ENCODE peak calls at places on chromosome 19, in seven cellular contexts. One of them, this sample, is unnamed.

GRCh38 chr19:27935669-27936068 is 1277.3 kb downstream of the UQCRFS1 start:
- DNase-seq in AG04450: no peak
- DNase-seq in GM23248: no peak
- DNase-seq in fibroblast of lung: no peak
- DNase-seq in transverse colon: no peak
- DNase-seq in mammary epithelial cell: no peak
- DNase-seq in right lobe of liver: no peak
- DNase-seq in this sample: no peak

GRCh38 chr19:47019431-47020041 is at the start of gene NPAS1:
- DNase-seq in AG04450: no peak
- DNase-seq in GM23248: peak; percentile 60
- DNase-seq in fibroblast of lung: no peak
- DNase-seq in transverse colon: no peak
- DNase-seq in mammary epithelial cell: no peak
- DNase-seq in right lobe of liver: no peak
- DNase-seq in this sample: no peak

GRCh38 chr19:6048808-6049405 is 61.4 kb downstream of the RFX2 start:
- DNase-seq in AG04450: no peak
- DNase-seq in GM23248: peak; percentile 86
- DNase-seq in fibroblast of lung: peak; percentile 44
- DNase-seq in transverse colon: peak; percentile 83
- DNase-seq in mammary epithelial cell: peak; percentile 65
- DNase-seq in right lobe of liver: peak; percentile 74
- DNase-seq in this sample: peak; percentile 80

GRCh38 chr19:35345671-35346111 is 2.0 kb upstream of the FFAR1 start:
- DNase-seq in AG04450: no peak
- DNase-seq in GM23248: no peak
- DNase-seq in fibroblast of lung: no peak
- DNase-seq in transverse colon: no peak
- DNase-seq in mammary epithelial cell: no peak
- DNase-seq in right lobe of liver: peak; percentile 39
- DNase-seq in this sample: peak; percentile 6

GRCh38 chr19:53102186-53102585 is 1.0 kb downstream of the ZNF160 start:
- DNase-seq in AG04450: no peak
- DNase-seq in GM23248: peak; percentile 16
- DNase-seq in fibroblast of lung: no peak
- DNase-seq in transverse colon: no peak
- DNase-seq in mammary epithelial cell: no peak
- DNase-seq in right lobe of liver: no peak
- DNase-seq in this sample: no peak

GRCh38 chr19:30304540-30304939 is 67.6 kb upstream of the ZNF536 start:
- DNase-seq in AG04450: no peak
- DNase-seq in GM23248: no peak
- DNase-seq in fibroblast of lung: no peak
- DNase-seq in transverse colon: no peak
- DNase-seq in mammary epithelial cell: no peak
- DNase-seq in right lobe of liver: no peak
- DNase-seq in this sample: no peak

GRCh38 chr19:46753420-46754155 is 7.3 kb upstream of the STRN4 start:
- DNase-seq in AG04450: no peak
- DNase-seq in GM23248: peak; percentile 59
- DNase-seq in fibroblast of lung: no peak
- DNase-seq in transverse colon: peak; percentile 78
- DNase-seq in mammary epithelial cell: peak; percentile 29
- DNase-seq in right lobe of liver: no peak
- DNase-seq in this sample: peak; percentile 71

GRCh38 chr19:58513694-58514563 is 2.1 kb upstream of the SLC27A5 start:
- DNase-seq in AG04450: no peak
- DNase-seq in GM23248: peak; percentile 85
- DNase-seq in fibroblast of lung: peak; percentile 79
- DNase-seq in transverse colon: peak; percentile 94
- DNase-seq in mammary epithelial cell: peak; percentile 44
- DNase-seq in right lobe of liver: peak; percentile 94
- DNase-seq in this sample: peak; percentile 91

GRCh38 chr19:52734340-52734892 is 428 bp downstream of the ZNF611 start:
- DNase-seq in AG04450: no peak
- DNase-seq in GM23248: peak; percentile 57
- DNase-seq in fibroblast of lung: peak; percentile 22
- DNase-seq in transverse colon: peak; percentile 15
- DNase-seq in mammary epithelial cell: peak; percentile 5
- DNase-seq in right lobe of liver: peak; percentile 57
- DNase-seq in this sample: no peak

GRCh38 chr19:44111910-44112463 is 1.2 kb upstream of the ZNF225 start:
- DNase-seq in AG04450: peak; percentile 67
- DNase-seq in GM23248: peak; percentile 90
- DNase-seq in fibroblast of lung: peak; percentile 94
- DNase-seq in transverse colon: no peak
- DNase-seq in mammary epithelial cell: peak; percentile 81
- DNase-seq in right lobe of liver: no peak
- DNase-seq in this sample: no peak

GRCh38 chr19:45477216-45477615 is 9.4 kb downstream of the FOSB start:
- DNase-seq in AG04450: no peak
- DNase-seq in GM23248: peak; percentile 17
- DNase-seq in fibroblast of lung: no peak
- DNase-seq in transverse colon: no peak
- DNase-seq in mammary epithelial cell: no peak
- DNase-seq in right lobe of liver: no peak
- DNase-seq in this sample: no peak

GRCh38 chr19:34082289-34083077 is 89.8 kb upstream of the LSM14A start:
- DNase-seq in AG04450: no peak
- DNase-seq in GM23248: peak; percentile 7
- DNase-seq in fibroblast of lung: no peak
- DNase-seq in transverse colon: no peak
- DNase-seq in mammary epithelial cell: no peak
- DNase-seq in right lobe of liver: no peak
- DNase-seq in this sample: no peak
- H3K4me3 ChIP-seq in AG04450: no peak overlapping the region
- H3K4me3 ChIP-seq in GM23248: no peak overlapping the region
- H3K4me3 ChIP-seq in fibroblast of lung: no peak overlapping the region
- H3K4me3 ChIP-seq in transverse colon: no peak overlapping the region
- H3K4me3 ChIP-seq in mammary epithelial cell: no peak overlapping the region
- H3K4me3 ChIP-seq in right lobe of liver: no peak overlapping the region
- H3K4me3 ChIP-seq in this sample: no peak overlapping the region

GRCh38 chr19:41174297-41174928 is 18.6 kb upstream of the CYP2S1 start:
- DNase-seq in AG04450: no peak
- DNase-seq in GM23248: no peak
- DNase-seq in fibroblast of lung: no peak
- DNase-seq in transverse colon: peak; percentile 75
- DNase-seq in mammary epithelial cell: no peak
- DNase-seq in right lobe of liver: no peak
- DNase-seq in this sample: no peak
- H3K4me3 ChIP-seq in AG04450: no peak overlapping the region
- H3K4me3 ChIP-seq in GM23248: no peak overlapping the region
- H3K4me3 ChIP-seq in fibroblast of lung: no peak overlapping the region
- H3K4me3 ChIP-seq in transverse colon: no peak overlapping the region
- H3K4me3 ChIP-seq in mammary epithelial cell: no peak overlapping the region
- H3K4me3 ChIP-seq in right lobe of liver: no peak overlapping the region
- H3K4me3 ChIP-seq in this sample: no peak overlapping the region

GRCh38 chr19:641702-642101 is 2.0 kb downstream of the FGF22 start:
- DNase-seq in AG04450: no peak
- DNase-seq in GM23248: no peak
- DNase-seq in fibroblast of lung: no peak
- DNase-seq in transverse colon: no peak
- DNase-seq in mammary epithelial cell: no peak
- DNase-seq in right lobe of liver: no peak
- DNase-seq in this sample: no peak

GRCh38 chr19:640606-641170 is 1.0 kb downstream of the FGF22 start:
- DNase-seq in AG04450: no peak
- DNase-seq in GM23248: no peak
- DNase-seq in fibroblast of lung: no peak
- DNase-seq in transverse colon: no peak
- DNase-seq in mammary epithelial cell: no peak
- DNase-seq in right lobe of liver: no peak
- DNase-seq in this sample: no peak

GRCh38 chr19:639251-640155 is at the start of gene FGF22:
- DNase-seq in AG04450: peak; percentile 30
- DNase-seq in GM23248: peak; percentile 96
- DNase-seq in fibroblast of lung: peak; percentile 81
- DNase-seq in transverse colon: peak; percentile 97
- DNase-seq in mammary epithelial cell: peak; percentile 88
- DNase-seq in right lobe of liver: peak; percentile 92
- DNase-seq in this sample: peak; percentile 94

GRCh38 chr19:638901-639250 is 803 bp upstream of the FGF22 start:
- DNase-seq in AG04450: no peak
- DNase-seq in GM23248: no peak
- DNase-seq in fibroblast of lung: no peak
- DNase-seq in transverse colon: no peak
- DNase-seq in mammary epithelial cell: no peak
- DNase-seq in right lobe of liver: no peak
- DNase-seq in this sample: no peak

GRCh38 chr19:640156-640548 is 473 bp downstream of the FGF22 start:
- DNase-seq in AG04450: no peak
- DNase-seq in GM23248: no peak
- DNase-seq in fibroblast of lung: no peak
- DNase-seq in transverse colon: no peak
- DNase-seq in mammary epithelial cell: no peak
- DNase-seq in right lobe of liver: no peak
- DNase-seq in this sample: no peak
- H3K4me3 ChIP-seq in AG04450: peak overlapping the region; percentile 48
- H3K4me3 ChIP-seq in GM23248: peak overlapping the region; percentile 61
- H3K4me3 ChIP-seq in fibroblast of lung: peak overlapping the region; percentile 34
- H3K4me3 ChIP-seq in transverse colon: peak overlapping the region; percentile 52
- H3K4me3 ChIP-seq in mammary epithelial cell: no peak overlapping the region
- H3K4me3 ChIP-seq in right lobe of liver: no peak overlapping the region
- H3K4me3 ChIP-seq in this sample: no peak overlapping the region

GRCh38 chr19:11172576-11172975 is 17.0 kb upstream of the SPC24 start:
- DNase-seq in AG04450: no peak
- DNase-seq in GM23248: no peak
- DNase-seq in fibroblast of lung: no peak
- DNase-seq in transverse colon: no peak
- DNase-seq in mammary epithelial cell: no peak
- DNase-seq in right lobe of liver: no peak
- DNase-seq in this sample: no peak
- H3K4me3 ChIP-seq in AG04450: no peak overlapping the region
- H3K4me3 ChIP-seq in GM23248: no peak overlapping the region
- H3K4me3 ChIP-seq in fibroblast of lung: no peak overlapping the region
- H3K4me3 ChIP-seq in transverse colon: no peak overlapping the region
- H3K4me3 ChIP-seq in mammary epithelial cell: no peak overlapping the region
- H3K4me3 ChIP-seq in right lobe of liver: no peak overlapping the region
- H3K4me3 ChIP-seq in this sample: no peak overlapping the region

DNA sequence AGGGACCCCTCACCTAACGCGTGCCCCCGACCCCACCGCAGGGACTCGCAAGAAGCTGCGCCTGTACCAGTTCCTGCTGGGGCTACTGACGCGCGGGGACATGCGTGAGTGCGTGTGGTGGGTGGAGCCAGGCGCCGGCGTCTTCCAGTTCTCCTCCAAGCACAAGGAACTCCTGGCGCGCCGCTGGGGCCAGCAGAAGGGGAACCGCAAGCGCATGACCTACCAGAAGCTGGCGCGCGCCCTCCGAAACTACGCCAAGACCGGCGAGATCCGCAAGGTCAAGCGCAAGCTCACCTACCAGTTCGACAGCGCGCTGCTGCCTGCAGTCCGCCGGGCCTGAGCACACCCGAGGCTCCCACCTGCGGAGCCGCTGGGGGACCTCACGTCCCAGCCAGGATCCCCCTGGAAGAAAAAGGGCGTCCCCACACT is 4.7 kb upstream of the MYBPC2 start:
- DNase-seq in AG04450: peak; percentile 11
- DNase-seq in GM23248: peak; percentile 73
- DNase-seq in fibroblast of lung: peak; percentile 76
- DNase-seq in transverse colon: peak; percentile 81
- DNase-seq in mammary epithelial cell: no peak
- DNase-seq in right lobe of liver: peak; percentile 88
- DNase-seq in this sample: peak; percentile 81
- H3K4me3 ChIP-seq in AG04450: peak overlapping the region; percentile 46
- H3K4me3 ChIP-seq in GM23248: peak overlapping the region; percentile 40
- H3K4me3 ChIP-seq in fibroblast of lung: peak overlapping the region; percentile 42
- H3K4me3 ChIP-seq in transverse colon: peak overlapping the region; percentile 33
- H3K4me3 ChIP-seq in mammary epithelial cell: peak overlapping the region; percentile 33
- H3K4me3 ChIP-seq in right lobe of liver: no peak overlapping the region
- H3K4me3 ChIP-seq in this sample: no peak overlapping the region

DNA sequence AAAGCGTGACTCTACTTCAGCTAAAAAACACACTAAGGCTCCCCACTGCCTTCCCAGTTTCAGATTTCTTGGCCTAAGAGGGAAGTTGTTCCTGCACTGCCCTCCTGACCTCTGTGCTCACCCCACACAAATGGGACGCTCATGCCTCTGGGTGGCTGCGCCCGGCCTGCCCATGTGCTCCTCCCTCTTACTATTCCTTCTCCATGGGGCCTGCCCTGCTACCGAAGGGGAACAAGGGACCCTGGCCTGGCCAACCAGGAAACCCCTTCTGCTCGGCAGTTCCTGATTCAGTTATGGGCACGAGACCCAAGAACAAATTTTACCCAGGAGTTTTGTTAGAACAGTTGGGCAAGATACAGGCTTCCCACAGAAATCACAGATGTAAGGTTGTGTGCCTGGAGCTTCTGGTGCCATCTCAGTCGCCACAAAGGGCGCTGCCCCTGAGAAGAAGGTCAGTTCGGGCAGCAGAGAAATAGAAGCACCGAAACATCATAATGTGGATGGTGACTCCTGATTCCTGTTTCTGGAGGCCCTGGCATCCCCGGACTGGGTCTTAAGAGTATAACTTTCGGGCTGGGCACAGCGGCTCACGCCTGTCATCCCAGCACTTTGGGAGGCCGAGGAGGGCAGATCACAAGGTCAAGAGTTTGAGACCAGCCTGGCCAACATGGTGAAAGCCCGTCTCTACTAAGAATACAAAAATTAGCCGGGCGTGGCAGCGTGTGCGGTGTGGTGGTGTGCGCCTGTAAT is 5.4 kb upstream of the PLPP2 start:
- DNase-seq in AG04450: no peak
- DNase-seq in GM23248: no peak
- DNase-seq in fibroblast of lung: no peak
- DNase-seq in transverse colon: peak; percentile 31
- DNase-seq in mammary epithelial cell: no peak
- DNase-seq in right lobe of liver: no peak
- DNase-seq in this sample: no peak
- H3K4me3 ChIP-seq in AG04450: no peak overlapping the region
- H3K4me3 ChIP-seq in GM23248: no peak overlapping the region
- H3K4me3 ChIP-seq in fibroblast of lung: no peak overlapping the region
- H3K4me3 ChIP-seq in transverse colon: no peak overlapping the region
- H3K4me3 ChIP-seq in mammary epithelial cell: no peak overlapping the region
- H3K4me3 ChIP-seq in right lobe of liver: no peak overlapping the region
- H3K4me3 ChIP-seq in this sample: no peak overlapping the region

This sample was measured in body of pancreas.